ENCODE peak calls at places on chromosomes 1 and 21, in four cellular contexts. F is HepG2, R is GM12878, S is K562. G is an unnamed sample.

GRCh38 chr1:228087771-228088251 is 5.3 kb downstream of the ARF1 start:
- DNase-seq in R (no peak), S (no peak), F (no peak), G (no peak)

GRCh38 chr1:89466307-89466925 is 58.2 kb upstream of the LRRC8B start:
- DNase-seq in R (no peak), F (no peak), S (no peak), G (no peak)

GRCh38 chr1:233394860-233395717 is 67.6 kb downstream of the MAP3K21 start:
- DNase-seq in F (peak), R (no peak), S (peak), G (peak)

GRCh38 chr1:153100241-153100640 is 5.9 kb upstream of the SPRR2E start:
- DNase-seq in F (no peak), R (no peak), S (no peak), G (no peak)

GRCh38 chr1:76640092-76640491 is 227.2 kb upstream of the ST6GALNAC5 start:
- DNase-seq in R (no peak), F (no peak), S (no peak), G (no peak)

GRCh38 chr1:190429932-190430331 is 47.7 kb downstream of the BRINP3 start:
- DNase-seq in S (no peak), F (no peak), R (no peak), G (no peak)

GRCh38 chr1:234887026-234887910 is 241.4 kb downstream of the TOMM20 start:
- DNase-seq in S (no peak), F (no peak), R (no peak), G (no peak)

GRCh38 chr21:30577766-30578165 is 12.4 kb downstream of the KRTAP22-2 start:
- DNase-seq in F (no peak), R (no peak), S (no peak), G (no peak)

GRCh38 chr1:24743404-24744211 is 1.6 kb upstream of the CLIC4 start:
- DNase-seq in S (no peak), F (no peak), R (no peak), G (peak)

GRCh38 chr1:243980071-243980470 is 71.0 kb upstream of the ZBTB18 start:
- DNase-seq in F (no peak), R (no peak), S (no peak), G (no peak)

GRCh38 chr1:22760453-22760852 is 49.8 kb downstream of the EPHB2 start:
- DNase-seq in R (no peak), F (no peak), S (no peak), G (no peak)

GRCh38 chr1:66316464-66317155 is 217.3 kb upstream of the SGIP1 start:
- DNase-seq in F (no peak), S (no peak), R (no peak), G (no peak)

GRCh38 chr1:24526940-24527542 is 24.4 kb downstream of the RCAN3 start:
- DNase-seq in F (no peak), R (no peak), S (peak), G (no peak)

GRCh38 chr1:224450164-224450955 is 15.8 kb upstream of the WDR26 start:
- DNase-seq in R (no peak), F (no peak), S (no peak), G (no peak)

GRCh38 chr1:179825201-179825600 is 52.4 kb downstream of the TOR1AIP2 start:
- DNase-seq in R (no peak), S (no peak), F (no peak), G (no peak)

GRCh38 chr21:24693779-24694178 is 913.5 kb downstream of the MRPL39 start:
- DNase-seq in S (no peak), R (no peak), F (no peak), G (no peak)

GRCh38 chr1:51753969-51754368 is 124.6 kb downstream of the NRDC start:
- DNase-seq in R (no peak), S (peak), F (no peak), G (no peak)

GRCh38 chr1:51750729-51751128 is 127.8 kb downstream of the NRDC start:
- DNase-seq in S (no peak), R (no peak), F (no peak), G (no peak)

GRCh38 chr1:51752073-51752948 is 126.2 kb downstream of the NRDC start:
- DNase-seq in R (no peak), F (no peak), S (peak), G (no peak)

GRCh38 chr1:51749151-51749550 is 129.4 kb downstream of the NRDC start:
- DNase-seq in F (no peak), R (no peak), S (no peak), G (no peak)

DNA sequence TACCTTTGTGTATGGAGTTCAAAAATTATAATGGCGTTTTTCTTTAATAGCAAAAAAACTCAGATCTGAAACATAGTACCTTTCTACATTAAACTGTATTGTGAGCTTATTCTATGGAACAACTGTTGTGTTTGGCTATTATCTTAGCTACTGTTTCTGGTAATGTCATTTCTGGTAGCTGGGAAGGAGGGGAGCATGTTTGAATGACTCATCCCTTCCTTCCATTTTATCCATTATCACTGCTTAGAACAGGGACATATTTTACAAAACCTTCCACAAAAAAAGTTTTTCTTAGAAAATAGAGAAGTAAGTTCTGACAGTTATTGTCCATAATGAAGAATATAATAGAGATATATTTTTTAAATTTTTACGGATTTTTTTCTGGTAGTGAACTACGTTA is 128.3 kb downstream of the NRDC start:
- DNase-seq in F (no peak), R (no peak), S (no peak), G (no peak)
- TF ChIP-seq CBFB in F (no peak), R (no peak), S (no peak), G (no peak)

GRCh38 chr1:110781525-110781924 is 91.4 kb upstream of the CD53 start:
- DNase-seq in F (no peak), R (no peak), S (no peak), G (no peak)

GRCh38 chr1:110785055-110785454 is 87.9 kb upstream of the CD53 start:
- DNase-seq in F (no peak), R (no peak), S (no peak), G (no peak)

GRCh38 chr1:110785612-110786011 is 87.3 kb upstream of the CD53 start:
- DNase-seq in S (no peak), F (no peak), R (no peak), G (no peak)

GRCh38 chr1:110780600-110781484 is 92.1 kb upstream of the CD53 start:
- DNase-seq in R (no peak), S (peak), F (peak), G (peak)

DNA sequence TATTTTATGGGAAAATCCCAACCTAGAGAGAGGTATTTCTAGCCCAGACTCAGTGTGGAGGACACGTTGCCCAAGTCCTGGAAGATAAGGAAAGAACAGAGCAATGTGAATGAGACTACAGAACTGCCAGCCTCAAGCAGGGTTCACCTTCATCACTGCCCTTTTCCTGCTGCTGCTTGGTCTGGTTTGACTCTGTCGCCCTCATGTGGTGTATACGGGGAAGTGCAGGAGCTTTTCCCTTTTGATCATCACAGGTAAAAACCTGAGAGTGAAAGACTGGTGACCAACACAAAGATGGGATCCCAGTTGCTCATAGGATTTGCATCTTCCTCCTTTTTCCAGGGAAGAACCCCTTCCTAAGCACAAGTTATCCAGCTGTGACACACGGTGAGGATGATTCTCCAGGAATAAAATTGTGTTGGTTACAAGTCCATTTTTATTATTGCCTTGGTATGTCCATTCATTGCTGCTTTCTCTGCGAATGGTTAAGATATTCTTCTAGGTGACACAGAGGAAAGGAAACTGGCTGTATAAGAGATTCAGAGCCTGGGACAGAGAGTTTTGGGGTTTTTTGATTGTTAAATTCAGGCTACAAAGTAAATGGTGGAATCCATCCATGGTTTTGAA is 89.5 kb upstream of the CD53 start:
- DNase-seq in R (no peak), F (peak), S (peak), G (peak)
- TF ChIP-seq CREB1 in R (no peak), F (no peak), S (no peak), G (no peak)

GRCh38 chr1:161088587-161089110 is 709 bp downstream of the NECTIN4 start:
- DNase-seq in F (no peak), S (no peak), R (no peak), G (no peak)
- TF ChIP-seq CBFB in F (no peak), S (no peak), R (no peak), G (no peak)

GRCh38 chr1:209720826-209721225 is 16.2 kb downstream of the HSD11B1 start:
- DNase-seq in F (no peak), S (no peak), R (no peak), G (no peak)

GRCh38 chr1:209723265-209723664 is 18.6 kb downstream of the HSD11B1 start:
- DNase-seq in R (no peak), S (no peak), F (no peak), G (no peak)

GRCh38 chr1:209721406-209721805 is 16.8 kb downstream of the HSD11B1 start:
- DNase-seq in F (no peak), R (no peak), S (no peak), G (no peak)

GRCh38 chr1:209717818-209718217 is 13.2 kb downstream of the HSD11B1 start:
- DNase-seq in S (no peak), F (no peak), R (no peak), G (no peak)

GRCh38 chr1:209720326-209720725 is 15.7 kb downstream of the HSD11B1 start:
- DNase-seq in R (no peak), F (no peak), S (no peak), G (no peak)
- TF ChIP-seq CREB1 in R (no peak), F (no peak), S (no peak), G (no peak)

DNA sequence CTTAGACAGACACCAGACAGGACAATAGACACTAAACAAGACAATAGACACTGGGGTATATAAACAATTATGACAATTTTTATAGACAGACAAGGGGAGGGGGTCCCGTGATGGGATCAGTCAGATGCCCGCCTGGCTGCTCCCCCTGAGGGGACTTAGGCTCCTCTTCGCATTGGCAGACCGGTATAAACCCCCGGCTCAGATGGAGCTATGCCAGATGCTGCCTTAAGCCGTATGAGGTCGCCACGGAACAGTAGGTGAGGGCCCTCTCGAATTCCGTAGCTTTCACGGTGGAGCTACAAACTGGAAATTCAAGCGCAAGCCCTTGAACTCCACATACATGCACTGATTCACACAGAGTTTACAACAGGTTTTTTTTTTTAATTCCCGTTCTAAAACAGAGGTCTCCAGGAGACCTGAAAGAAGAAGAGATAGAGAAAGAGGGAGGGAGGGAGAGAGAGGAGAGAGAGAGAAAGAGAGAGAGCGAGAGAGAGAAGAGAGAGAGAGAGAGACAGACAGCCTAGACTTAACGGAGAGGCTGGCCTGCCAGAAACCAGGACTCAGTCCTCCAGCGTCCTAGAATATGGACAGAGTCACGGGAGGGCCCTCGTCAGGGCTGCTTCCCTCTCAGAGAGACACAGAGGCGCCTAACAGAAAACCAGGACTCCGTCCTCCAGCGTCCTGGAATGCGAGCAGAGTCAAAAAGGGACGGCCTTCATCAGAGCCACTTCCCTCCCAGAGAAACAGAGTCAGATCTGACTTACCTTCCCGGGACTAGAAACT is 24.4 kb upstream of the TMEM54 start:
- DNase-seq in F (peak), R (no peak), S (no peak), G (peak)
- TF ChIP-seq CBFB in F (no peak), R (no peak), S (no peak), G (no peak)

GRCh38 chr1:45016767-45017166 is 4.7 kb downstream of the UROD start:
- DNase-seq in F (no peak), R (no peak), S (no peak), G (no peak)

GRCh38 chr1:45014403-45015028 is 2.5 kb downstream of the UROD start:
- DNase-seq in F (peak), S (peak), R (peak), G (peak)

GRCh38 chr1:45013551-45014209 is 1.6 kb downstream of the UROD start:
- DNase-seq in R (no peak), S (no peak), F (no peak), G (no peak)

GRCh38 chr1:45016090-45016697 is 4.1 kb downstream of the UROD start:
- DNase-seq in S (no peak), R (no peak), F (no peak), G (no peak)

DNA sequence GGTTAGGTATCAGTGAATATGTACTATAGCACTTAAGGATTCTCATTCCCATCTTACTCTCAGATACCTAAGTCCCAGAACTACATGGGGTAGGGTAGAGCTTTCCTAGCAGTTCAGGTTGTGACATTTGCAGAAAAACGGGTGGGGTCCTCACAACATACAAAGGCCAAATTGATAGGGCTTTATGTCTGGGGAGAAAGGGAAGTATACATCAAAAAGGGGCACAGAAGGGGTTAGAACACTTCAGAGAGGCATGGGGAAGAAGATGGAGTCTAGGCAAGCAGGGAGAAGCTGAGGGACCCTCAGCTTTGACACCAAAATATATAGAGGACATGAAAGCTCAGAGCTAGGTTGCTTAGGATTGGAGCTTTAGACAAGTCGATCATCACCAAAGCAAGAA is 3.6 kb downstream of the UROD start:
- DNase-seq in F (no peak), S (no peak), R (no peak), G (no peak)
- TF ChIP-seq CREB1 in F (no peak), S (no peak), R (no peak), G (no peak)

GRCh38 chr1:14969006-14969405 is 184.5 kb upstream of the TMEM51 start:
- DNase-seq in S (no peak), F (no peak), R (no peak), G (no peak)
- TF ChIP-seq CBFB in S (no peak), F (no peak), R (no peak), G (no peak)